ENCODE peak calls at places on chromosomes 16 and 17, in ten cellular contexts. One of them, this sample, is unnamed.

GRCh38 chr16:81264386-81264785 is 25.9 kb downstream of the BCO1 start:
- DNase-seq in astrocyte of the spinal cord: no peak
- DNase-seq in fibroblast of the conjunctiva: no peak
- DNase-seq in suprapubic skin: no peak
- DNase-seq in NCI-H510A treated with DMSO at 0.1 percent for 48 hours: no peak
- DNase-seq in activated CD4-positive, CD25-positive, alpha-beta regulatory T cell: no peak
- DNase-seq in GOT3: no peak
- DNase-seq in T1000: no peak
- DNase-seq in NCI-H460: no peak
- DNase-seq in dorsolateral prefrontal cortex: no peak
- DNase-seq in this sample: no peak

GRCh38 chr17:33385713-33386112 is 92.6 kb upstream of the ASIC2 start:
- DNase-seq in suprapubic skin: no peak
- DNase-seq in activated CD4-positive, CD25-positive, alpha-beta regulatory T cell: no peak
- DNase-seq in NCI-H460: no peak
- DNase-seq in dorsolateral prefrontal cortex: no peak
- DNase-seq in GOT3: no peak
- DNase-seq in NCI-H510A treated with DMSO at 0.1 percent for 48 hours: no peak
- DNase-seq in fibroblast of the conjunctiva: no peak
- DNase-seq in T1000: no peak
- DNase-seq in astrocyte of the spinal cord: no peak
- DNase-seq in this sample: no peak

GRCh38 chr16:13013043-13013442 is 111.6 kb downstream of the SHISA9 start:
- DNase-seq in NCI-H510A treated with DMSO at 0.1 percent for 48 hours: no peak
- DNase-seq in astrocyte of the spinal cord: no peak
- DNase-seq in activated CD4-positive, CD25-positive, alpha-beta regulatory T cell: no peak
- DNase-seq in suprapubic skin: no peak
- DNase-seq in dorsolateral prefrontal cortex: no peak
- DNase-seq in GOT3: no peak
- DNase-seq in T1000: no peak
- DNase-seq in fibroblast of the conjunctiva: no peak
- DNase-seq in NCI-H460: no peak
- DNase-seq in this sample: no peak

GRCh38 chr16:4882261-4882632 is 35.0 kb downstream of the UBN1 start:
- DNase-seq in fibroblast of the conjunctiva: peak; percentile 32
- DNase-seq in dorsolateral prefrontal cortex: no peak
- DNase-seq in suprapubic skin: no peak
- DNase-seq in GOT3: no peak
- DNase-seq in T1000: peak; percentile 21
- DNase-seq in activated CD4-positive, CD25-positive, alpha-beta regulatory T cell: no peak
- DNase-seq in NCI-H460: no peak
- DNase-seq in NCI-H510A treated with DMSO at 0.1 percent for 48 hours: no peak
- DNase-seq in astrocyte of the spinal cord: peak; percentile 63
- DNase-seq in this sample: no peak

GRCh38 chr17:39485555-39485954 is 24.3 kb downstream of the CDK12 start:
- DNase-seq in T1000: peak; percentile 53
- DNase-seq in activated CD4-positive, CD25-positive, alpha-beta regulatory T cell: no peak
- DNase-seq in NCI-H460: peak; percentile 37
- DNase-seq in dorsolateral prefrontal cortex: no peak
- DNase-seq in NCI-H510A treated with DMSO at 0.1 percent for 48 hours: no peak
- DNase-seq in suprapubic skin: peak; percentile 24
- DNase-seq in GOT3: no peak
- DNase-seq in fibroblast of the conjunctiva: peak; percentile 69
- DNase-seq in astrocyte of the spinal cord: peak; percentile 78
- DNase-seq in this sample: peak; percentile 95

GRCh38 chr17:50967795-50968194 is 101.6 kb upstream of the TOB1 start:
- DNase-seq in activated CD4-positive, CD25-positive, alpha-beta regulatory T cell: no peak
- DNase-seq in astrocyte of the spinal cord: peak; percentile 32
- DNase-seq in dorsolateral prefrontal cortex: no peak
- DNase-seq in GOT3: no peak
- DNase-seq in NCI-H510A treated with DMSO at 0.1 percent for 48 hours: no peak
- DNase-seq in T1000: no peak
- DNase-seq in suprapubic skin: no peak
- DNase-seq in fibroblast of the conjunctiva: no peak
- DNase-seq in NCI-H460: no peak
- DNase-seq in this sample: peak; percentile 59

GRCh38 chr17:73092518-73093135 is at the start of gene SLC39A11:
- DNase-seq in NCI-H460: peak; percentile 93
- DNase-seq in NCI-H510A treated with DMSO at 0.1 percent for 48 hours: peak; percentile 90
- DNase-seq in GOT3: peak; percentile 75
- DNase-seq in astrocyte of the spinal cord: peak; percentile 94
- DNase-seq in dorsolateral prefrontal cortex: peak; percentile 97
- DNase-seq in T1000: peak; percentile 84
- DNase-seq in fibroblast of the conjunctiva: peak; percentile 81
- DNase-seq in suprapubic skin: peak; percentile 94
- DNase-seq in activated CD4-positive, CD25-positive, alpha-beta regulatory T cell: peak; percentile 76
- DNase-seq in this sample: peak; percentile 85

GRCh38 chr17:50348522-50349240 is 2.8 kb downstream of the XYLT2 start:
- DNase-seq in fibroblast of the conjunctiva: no peak
- DNase-seq in T1000: no peak
- DNase-seq in NCI-H460: no peak
- DNase-seq in suprapubic skin: peak; percentile 56
- DNase-seq in NCI-H510A treated with DMSO at 0.1 percent for 48 hours: no peak
- DNase-seq in activated CD4-positive, CD25-positive, alpha-beta regulatory T cell: no peak
- DNase-seq in astrocyte of the spinal cord: peak; percentile 42
- DNase-seq in dorsolateral prefrontal cortex: no peak
- DNase-seq in GOT3: no peak
- DNase-seq in this sample: peak; percentile 49

GRCh38 chr16:57774886-57775285 is 27.4 kb downstream of the KIFC3 start:
- DNase-seq in dorsolateral prefrontal cortex: no peak
- DNase-seq in activated CD4-positive, CD25-positive, alpha-beta regulatory T cell: no peak
- DNase-seq in astrocyte of the spinal cord: no peak
- DNase-seq in NCI-H460: no peak
- DNase-seq in NCI-H510A treated with DMSO at 0.1 percent for 48 hours: no peak
- DNase-seq in fibroblast of the conjunctiva: no peak
- DNase-seq in GOT3: no peak
- DNase-seq in suprapubic skin: no peak
- DNase-seq in T1000: no peak
- DNase-seq in this sample: no peak

GRCh38 chr17:64178011-64178825 is 48.3 kb upstream of the ERN1 start:
- DNase-seq in astrocyte of the spinal cord: no peak
- DNase-seq in dorsolateral prefrontal cortex: no peak
- DNase-seq in NCI-H460: no peak
- DNase-seq in fibroblast of the conjunctiva: no peak
- DNase-seq in activated CD4-positive, CD25-positive, alpha-beta regulatory T cell: no peak
- DNase-seq in NCI-H510A treated with DMSO at 0.1 percent for 48 hours: no peak
- DNase-seq in GOT3: no peak
- DNase-seq in T1000: no peak
- DNase-seq in suprapubic skin: no peak
- DNase-seq in this sample: peak; percentile 69

GRCh38 chr17:73833779-73834613 is 189.8 kb upstream of the SDK2 start:
- DNase-seq in astrocyte of the spinal cord: no peak
- DNase-seq in suprapubic skin: no peak
- DNase-seq in activated CD4-positive, CD25-positive, alpha-beta regulatory T cell: no peak
- DNase-seq in dorsolateral prefrontal cortex: no peak
- DNase-seq in GOT3: no peak
- DNase-seq in fibroblast of the conjunctiva: no peak
- DNase-seq in NCI-H510A treated with DMSO at 0.1 percent for 48 hours: no peak
- DNase-seq in T1000: no peak
- DNase-seq in NCI-H460: no peak
- DNase-seq in this sample: peak; percentile 46

GRCh38 chr17:45809484-45809883 is 25.4 kb downstream of the CRHR1 start:
- DNase-seq in astrocyte of the spinal cord: no peak
- DNase-seq in GOT3: no peak
- DNase-seq in dorsolateral prefrontal cortex: no peak
- DNase-seq in NCI-H510A treated with DMSO at 0.1 percent for 48 hours: no peak
- DNase-seq in activated CD4-positive, CD25-positive, alpha-beta regulatory T cell: no peak
- DNase-seq in NCI-H460: no peak
- DNase-seq in T1000: no peak
- DNase-seq in fibroblast of the conjunctiva: no peak
- DNase-seq in suprapubic skin: no peak
- DNase-seq in this sample: peak; percentile 8

GRCh38 chr16:69839240-69839688 is 77.1 kb downstream of the WWP2 start:
- DNase-seq in T1000: no peak
- DNase-seq in GOT3: no peak
- DNase-seq in activated CD4-positive, CD25-positive, alpha-beta regulatory T cell: no peak
- DNase-seq in NCI-H510A treated with DMSO at 0.1 percent for 48 hours: no peak
- DNase-seq in astrocyte of the spinal cord: no peak
- DNase-seq in fibroblast of the conjunctiva: no peak
- DNase-seq in dorsolateral prefrontal cortex: no peak
- DNase-seq in suprapubic skin: no peak
- DNase-seq in NCI-H460: peak; percentile 11
- DNase-seq in this sample: peak; percentile 50

GRCh38 chr16:74770826-74771526 is 3.6 kb downstream of the FA2H start:
- DNase-seq in astrocyte of the spinal cord: no peak
- DNase-seq in NCI-H510A treated with DMSO at 0.1 percent for 48 hours: no peak
- DNase-seq in suprapubic skin: no peak
- DNase-seq in T1000: no peak
- DNase-seq in NCI-H460: no peak
- DNase-seq in fibroblast of the conjunctiva: no peak
- DNase-seq in dorsolateral prefrontal cortex: no peak
- DNase-seq in activated CD4-positive, CD25-positive, alpha-beta regulatory T cell: no peak
- DNase-seq in GOT3: no peak
- DNase-seq in this sample: no peak

GRCh38 chr17:42886283-42887176 is 14.1 kb upstream of the G6PC1 start:
- DNase-seq in NCI-H460: no peak
- DNase-seq in NCI-H510A treated with DMSO at 0.1 percent for 48 hours: no peak
- DNase-seq in dorsolateral prefrontal cortex: no peak
- DNase-seq in suprapubic skin: no peak
- DNase-seq in GOT3: no peak
- DNase-seq in activated CD4-positive, CD25-positive, alpha-beta regulatory T cell: no peak
- DNase-seq in astrocyte of the spinal cord: no peak
- DNase-seq in T1000: no peak
- DNase-seq in fibroblast of the conjunctiva: no peak
- DNase-seq in this sample: no peak

GRCh38 chr17:3974138-3974687 is 10.0 kb upstream of the ATP2A3 start:
- DNase-seq in NCI-H510A treated with DMSO at 0.1 percent for 48 hours: no peak
- DNase-seq in suprapubic skin: peak; percentile 49
- DNase-seq in GOT3: no peak
- DNase-seq in fibroblast of the conjunctiva: no peak
- DNase-seq in dorsolateral prefrontal cortex: peak; percentile 21
- DNase-seq in T1000: no peak
- DNase-seq in NCI-H460: no peak
- DNase-seq in activated CD4-positive, CD25-positive, alpha-beta regulatory T cell: no peak
- DNase-seq in astrocyte of the spinal cord: no peak
- DNase-seq in this sample: no peak

GRCh38 chr16:48126801-48127644 is 28.8 kb downstream of the ABCC12 start:
- DNase-seq in GOT3: peak; percentile 75
- DNase-seq in T1000: peak; percentile 62
- DNase-seq in suprapubic skin: no peak
- DNase-seq in NCI-H510A treated with DMSO at 0.1 percent for 48 hours: peak; percentile 96
- DNase-seq in activated CD4-positive, CD25-positive, alpha-beta regulatory T cell: no peak
- DNase-seq in dorsolateral prefrontal cortex: no peak
- DNase-seq in astrocyte of the spinal cord: peak; percentile 98
- DNase-seq in NCI-H460: peak; percentile 63
- DNase-seq in fibroblast of the conjunctiva: peak; percentile 87
- DNase-seq in this sample: peak; percentile 98

GRCh38 chr17:5283531-5284315 is 1.6 kb downstream of the RABEP1 start:
- DNase-seq in NCI-H460: no peak
- DNase-seq in activated CD4-positive, CD25-positive, alpha-beta regulatory T cell: no peak
- DNase-seq in T1000: no peak
- DNase-seq in dorsolateral prefrontal cortex: no peak
- DNase-seq in GOT3: no peak
- DNase-seq in suprapubic skin: no peak
- DNase-seq in NCI-H510A treated with DMSO at 0.1 percent for 48 hours: no peak
- DNase-seq in astrocyte of the spinal cord: peak; percentile 29
- DNase-seq in fibroblast of the conjunctiva: no peak
- DNase-seq in this sample: peak; percentile 31

GRCh38 chr17:61519754-61520440 is 67.7 kb downstream of the TBX4 start:
- DNase-seq in NCI-H510A treated with DMSO at 0.1 percent for 48 hours: no peak
- DNase-seq in suprapubic skin: no peak
- DNase-seq in dorsolateral prefrontal cortex: no peak
- DNase-seq in NCI-H460: no peak
- DNase-seq in GOT3: no peak
- DNase-seq in activated CD4-positive, CD25-positive, alpha-beta regulatory T cell: no peak
- DNase-seq in fibroblast of the conjunctiva: no peak
- DNase-seq in astrocyte of the spinal cord: no peak
- DNase-seq in T1000: no peak
- DNase-seq in this sample: no peak

GRCh38 chr17:73305845-73306836 is 5.7 kb downstream of the CDC42EP4 start:
- DNase-seq in dorsolateral prefrontal cortex: no peak
- DNase-seq in suprapubic skin: no peak
- DNase-seq in activated CD4-positive, CD25-positive, alpha-beta regulatory T cell: no peak
- DNase-seq in fibroblast of the conjunctiva: no peak
- DNase-seq in astrocyte of the spinal cord: no peak
- DNase-seq in NCI-H510A treated with DMSO at 0.1 percent for 48 hours: no peak
- DNase-seq in T1000: no peak
- DNase-seq in GOT3: no peak
- DNase-seq in NCI-H460: no peak
- DNase-seq in this sample: no peak

This sample was measured in renal cortical epithelial cell.